ENCODE peak calls at places on chromosomes 12 and 14, in five cellular contexts. A is AG04450, J is Calu3, C is activated B cell treated with CpG ODN at 0.5 μM for 24 hours, X is cardiac fibroblast. S is an unnamed sample.

GRCh38 chr14:67137744-67138371 is 51.4 kb upstream of the GARIN2 start:
- DNase-seq in A (no peak), J (no peak), C (no peak), X (peak), S (no peak)

GRCh38 chr14:92513966-92514843 is 624 bp downstream of the RIN3 start:
- DNase-seq in A (no peak), J (peak), C (no peak), X (peak), S (peak)

GRCh38 chr14:67851785-67852410 is 32.3 kb downstream of the RAD51B start:
- DNase-seq in A (no peak), J (no peak), C (no peak), X (no peak), S (no peak)

GRCh38 chr14:29262979-29263378 is 496.4 kb downstream of the FOXG1 start:
- DNase-seq in A (no peak), J (no peak), C (no peak), X (peak), S (no peak)

GRCh38 chr14:98977451-98977850 is 294.5 kb downstream of the BCL11B start:
- DNase-seq in A (no peak), J (no peak), C (no peak), X (no peak), S (no peak)

GRCh38 chr12:57983150-57983857 is 41.9 kb downstream of the ATP23 start:
- DNase-seq in A (peak), J (peak), C (no peak), X (peak), S (no peak)

GRCh38 chr12:60209933-60210332 is 614.1 kb downstream of the SLC16A7 start:
- DNase-seq in A (no peak), J (no peak), C (no peak), X (no peak), S (no peak)

GRCh38 chr14:61703342-61704129 is 8.2 kb downstream of the HIF1A start:
- DNase-seq in A (no peak), J (no peak), C (no peak), X (peak), S (no peak)

GRCh38 chr14:104974665-104975390 is 3.3 kb downstream of the AHNAK2 start:
- DNase-seq in A (no peak), J (no peak), C (no peak), X (no peak), S (no peak)

GRCh38 chr12:6383572-6384498 is at the start of gene LTBR:
- DNase-seq in A (peak), J (peak), C (no peak), X (peak), S (no peak)

GRCh38 chr12:12070674-12071661 is at the start of gene BCL2L14:
- DNase-seq in A (no peak), J (peak), C (no peak), X (no peak), S (no peak)

GRCh38 chr14:97155320-97155719 is 358.1 kb downstream of the VRK1 start:
- DNase-seq in A (no peak), J (no peak), C (no peak), X (no peak), S (no peak)

GRCh38 chr12:70576341-70577282 is 60.6 kb downstream of the PTPRB start:
- DNase-seq in A (peak), J (peak), C (no peak), X (peak), S (no peak)

GRCh38 chr14:104683653-104684448 is 5.6 kb upstream of the INF2 start:
- DNase-seq in A (no peak), J (no peak), C (no peak), X (no peak), S (no peak)

GRCh38 chr14:63616015-63616414 is 25.7 kb downstream of the WDR89 start:
- DNase-seq in A (no peak), J (no peak), C (no peak), X (peak), S (no peak)

GRCh38 chr12:75526655-75527511 is 15.5 kb upstream of the KRR1 start:
- DNase-seq in A (peak), J (peak), C (no peak), X (peak), S (no peak)

GRCh38 chr14:78985668-78986073 is 815.5 kb downstream of the NRXN3 start:
- DNase-seq in A (no peak), J (no peak), C (no peak), X (peak), S (no peak)

GRCh38 chr14:82854131-82854530 is 1320.5 kb upstream of the SEL1L start:
- DNase-seq in A (no peak), J (no peak), C (no peak), X (no peak), S (no peak)

GRCh38 chr14:74875941-74876913 is at the start of gene PROX2:
- DNase-seq in A (no peak), J (no peak), C (no peak), X (peak), S (peak)

GRCh38 chr14:95352481-95352880 is 32.8 kb upstream of the CLMN start:
- DNase-seq in A (no peak), J (no peak), C (no peak), X (no peak), S (no peak)

GRCh38 chr12:64669270-64669842 is 59.1 kb downstream of the RASSF3 start:
- DNase-seq in A (no peak), J (peak), C (no peak), X (no peak), S (peak)

GRCh38 chr12:83183132-83183531 is 496.4 kb downstream of the TMTC2 start:
- DNase-seq in A (no peak), J (no peak), C (no peak), X (no peak), S (no peak)

GRCh38 chr14:105168496-105168978 is at the start of gene JAG2:
- DNase-seq in A (no peak), J (peak), C (peak), X (no peak), S (peak)

GRCh38 chr12:7431993-7432685 is 11.8 kb downstream of the CD163L1 start:
- DNase-seq in A (no peak), J (no peak), C (no peak), X (peak), S (no peak)

GRCh38 chr12:109883429-109883828 is 3.1 kb upstream of the GLTP start:
- DNase-seq in A (no peak), J (no peak), C (no peak), X (no peak), S (no peak)

GRCh38 chr14:38944691-38945090 is 158.3 kb downstream of the SEC23A start:
- DNase-seq in A (no peak), J (no peak), C (no peak), X (no peak), S (no peak)

GRCh38 chr12:114913871-114914801 is 230.2 kb upstream of the TBX3 start:
- DNase-seq in A (no peak), J (no peak), C (no peak), X (peak), S (no peak)

DNA sequence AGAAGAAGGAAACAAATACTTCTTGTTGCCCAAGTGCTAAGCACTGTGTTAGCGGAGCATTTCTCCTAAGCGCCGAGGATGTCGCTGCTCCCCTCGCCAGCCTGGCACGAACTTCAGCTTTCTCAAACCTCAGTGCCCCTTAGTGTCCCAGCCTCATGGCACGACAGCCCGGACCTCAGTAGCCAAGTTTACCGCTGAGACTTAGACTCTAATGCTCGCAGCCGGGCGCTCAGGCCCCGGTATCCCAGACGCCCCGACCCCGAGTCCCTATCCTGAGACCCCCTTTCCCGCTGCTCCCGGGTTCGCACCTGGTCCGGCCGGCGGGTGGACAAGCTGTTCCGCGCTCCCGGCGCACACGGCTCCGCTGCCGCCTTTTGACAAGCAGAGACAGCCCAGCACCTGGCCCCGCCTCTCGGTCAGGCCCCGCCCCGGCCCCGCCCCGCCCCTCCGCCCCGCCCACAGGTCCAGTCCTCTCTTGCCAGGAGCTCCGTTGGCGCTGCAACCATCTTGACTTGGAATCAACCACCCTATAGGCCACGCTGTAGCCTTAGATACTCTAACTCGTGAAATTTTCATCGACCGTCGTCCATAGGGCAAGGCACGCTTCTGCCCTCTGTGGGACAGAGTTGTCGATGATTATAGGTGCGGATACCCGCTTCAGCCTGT is at the start of gene VDR:
- DNase-seq in A (peak), J (peak), C (peak), X (peak), S (peak)
- TF ChIP-seq CTCF in A (peak), J (no peak), C (no peak), X (peak), S (peak)

GRCh38 chr12:53698948-53699672 is 23.2 kb upstream of the ATP5MC2 start:
- DNase-seq in A (no peak), J (no peak), C (no peak), X (no peak), S (no peak)

GRCh38 chr12:53694746-53695145 is 18.9 kb upstream of the ATP5MC2 start:
- DNase-seq in A (no peak), J (no peak), C (no peak), X (no peak), S (no peak)

GRCh38 chr12:53696285-53696654 is 20.4 kb upstream of the ATP5MC2 start:
- DNase-seq in A (peak), J (peak), C (no peak), X (peak), S (no peak)

GRCh38 chr12:53696655-53697321 is 20.9 kb upstream of the ATP5MC2 start:
- DNase-seq in A (no peak), J (no peak), C (no peak), X (no peak), S (no peak)

DNA sequence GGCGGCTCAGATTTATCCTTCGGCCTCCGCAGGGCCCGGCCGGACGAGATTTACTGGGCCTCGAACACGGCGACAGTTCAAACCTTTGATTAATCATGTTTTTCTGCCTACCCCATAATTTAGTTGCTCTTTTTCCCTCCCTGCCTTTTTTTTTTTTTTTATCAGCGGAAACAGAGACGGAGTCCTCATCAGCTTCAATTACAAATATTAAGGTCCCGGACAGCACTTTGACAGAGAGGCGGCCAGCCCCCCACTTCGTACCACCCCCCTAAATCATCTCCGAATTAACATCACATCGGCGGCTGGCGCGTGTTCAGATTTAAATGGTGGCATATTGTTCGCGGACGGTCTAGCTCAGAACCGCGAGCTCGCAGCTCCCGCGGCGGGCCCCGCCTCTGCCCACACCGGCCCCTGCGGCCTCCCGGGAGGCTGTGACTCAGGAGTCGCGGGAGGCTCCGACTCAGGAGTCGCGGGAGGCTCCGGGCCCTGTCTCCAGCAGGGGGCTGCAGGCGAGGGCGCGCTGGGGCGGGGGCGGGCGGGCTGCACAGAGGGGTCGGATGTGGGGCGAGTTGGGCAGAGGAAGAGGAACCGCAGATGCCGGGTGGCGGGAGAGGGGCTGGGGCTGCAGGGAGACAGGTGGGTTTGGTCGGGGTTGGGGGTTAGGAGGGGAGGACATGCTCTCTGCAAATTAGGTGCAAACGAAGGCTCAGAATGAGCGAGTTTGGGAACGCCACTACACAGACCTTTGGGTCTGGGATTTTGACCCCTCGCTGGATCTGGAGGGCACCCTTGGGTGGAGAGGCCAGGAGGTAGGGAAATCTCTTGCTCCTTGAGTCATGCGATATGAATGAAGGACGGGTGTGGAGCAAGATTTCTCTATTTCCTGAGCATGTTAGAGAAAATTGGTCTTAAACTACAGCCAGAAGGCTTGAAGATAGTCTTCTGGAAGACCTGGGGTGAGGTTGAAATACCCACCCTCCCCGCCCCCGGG is 19.6 kb upstream of the ATP5MC2 start:
- DNase-seq in A (no peak), J (peak), C (peak), X (peak), S (no peak)
- TF ChIP-seq CTCF in A (peak), J (peak), C (no peak), X (peak), S (no peak)

GRCh38 chr12:131004166-131004565 is 50.5 kb downstream of the ADGRD1 start:
- DNase-seq in A (no peak), J (no peak), C (no peak), X (no peak), S (no peak)
- TF ChIP-seq CTCF in A (no peak), J (no peak), C (no peak), X (no peak), S (no peak)

GRCh38 chr12:69196302-69197288 is 42.8 kb upstream of the CPSF6 start:
- DNase-seq in A (no peak), J (peak), C (no peak), X (peak), S (no peak)
- TF ChIP-seq CTCF in A (peak), J (peak), C (no peak), X (peak), S (no peak)

GRCh38 chr12:39692258-39692853 is 72.8 kb upstream of the ABCD2 start:
- DNase-seq in A (no peak), J (no peak), C (no peak), X (peak), S (no peak)
- TF ChIP-seq CTCF in A (no peak), J (no peak), C (no peak), X (peak), S (peak)

DNA sequence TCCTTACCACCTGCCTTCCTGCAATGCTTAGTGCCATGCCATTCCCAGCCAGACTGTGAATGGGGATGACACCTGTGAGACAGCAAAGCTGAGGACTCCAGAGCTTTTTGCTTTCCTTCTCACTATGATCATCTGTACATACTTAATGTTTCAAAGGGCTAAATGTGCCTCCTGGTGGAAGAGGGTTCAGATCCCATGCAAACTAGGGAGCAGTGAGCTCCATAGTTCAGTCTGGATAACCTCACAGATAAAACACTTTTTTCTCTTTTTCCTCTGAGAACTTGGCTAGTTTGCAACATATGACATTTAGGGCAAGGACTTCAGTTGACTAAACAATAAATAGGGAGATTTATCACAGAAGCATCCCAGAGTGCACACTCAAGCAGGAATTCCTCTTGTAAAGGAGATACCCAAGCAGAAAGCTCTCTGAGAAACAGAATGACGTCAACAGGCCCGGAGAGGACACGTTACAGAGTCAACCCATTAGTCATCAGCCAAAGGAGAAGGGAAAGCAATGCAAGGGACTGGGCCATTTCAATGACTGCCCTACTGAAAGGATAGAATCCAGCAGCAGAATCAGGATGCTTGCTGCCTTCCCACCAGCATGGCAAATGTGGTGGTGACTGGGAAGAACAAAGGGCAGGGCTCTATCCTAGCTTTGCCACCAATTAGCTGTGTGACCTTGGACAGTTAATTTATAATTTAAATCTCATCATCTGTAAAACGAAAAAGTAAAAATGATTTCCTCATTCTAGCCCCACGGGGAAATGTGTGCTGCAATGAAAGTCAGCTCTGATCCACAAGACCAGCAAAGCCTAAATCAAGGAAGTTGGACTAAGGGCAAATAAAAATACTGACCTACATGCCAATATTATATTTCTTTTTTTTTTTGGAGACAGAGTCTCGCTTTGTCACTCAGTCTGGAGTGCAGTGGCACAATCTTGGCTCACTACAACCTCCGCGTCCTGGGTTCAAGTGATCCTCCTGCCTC is 80.9 kb upstream of the ACTN1 start:
- DNase-seq in A (peak), J (no peak), C (no peak), X (peak), S (no peak)
- TF ChIP-seq CTCF in A (peak), J (no peak), C (no peak), X (no peak), S (no peak)

DNA sequence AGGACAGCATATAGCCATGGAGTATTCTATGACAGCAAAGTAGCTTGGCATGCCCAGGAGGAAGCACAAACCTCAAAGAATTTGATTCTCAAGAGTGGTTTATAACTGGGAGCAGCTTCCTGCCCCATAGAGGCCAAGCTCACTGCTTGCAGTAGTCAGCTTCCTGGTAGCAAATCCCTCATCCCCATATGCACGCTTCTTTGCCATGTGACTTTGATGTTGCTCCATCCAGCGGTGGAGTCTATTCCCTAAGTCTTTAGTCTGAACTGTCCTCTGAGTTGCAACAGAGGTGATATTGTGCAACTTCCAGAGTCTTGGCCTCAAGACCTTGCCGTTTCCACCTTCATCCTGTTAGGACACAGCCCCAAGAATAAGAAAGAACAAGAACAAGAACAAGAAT is 996.8 kb upstream of the TMEM132C start:
- DNase-seq in A (no peak), J (no peak), C (no peak), X (peak), S (no peak)
- TF ChIP-seq CTCF in A (no peak), J (no peak), C (no peak), X (peak), S (no peak)

DNA sequence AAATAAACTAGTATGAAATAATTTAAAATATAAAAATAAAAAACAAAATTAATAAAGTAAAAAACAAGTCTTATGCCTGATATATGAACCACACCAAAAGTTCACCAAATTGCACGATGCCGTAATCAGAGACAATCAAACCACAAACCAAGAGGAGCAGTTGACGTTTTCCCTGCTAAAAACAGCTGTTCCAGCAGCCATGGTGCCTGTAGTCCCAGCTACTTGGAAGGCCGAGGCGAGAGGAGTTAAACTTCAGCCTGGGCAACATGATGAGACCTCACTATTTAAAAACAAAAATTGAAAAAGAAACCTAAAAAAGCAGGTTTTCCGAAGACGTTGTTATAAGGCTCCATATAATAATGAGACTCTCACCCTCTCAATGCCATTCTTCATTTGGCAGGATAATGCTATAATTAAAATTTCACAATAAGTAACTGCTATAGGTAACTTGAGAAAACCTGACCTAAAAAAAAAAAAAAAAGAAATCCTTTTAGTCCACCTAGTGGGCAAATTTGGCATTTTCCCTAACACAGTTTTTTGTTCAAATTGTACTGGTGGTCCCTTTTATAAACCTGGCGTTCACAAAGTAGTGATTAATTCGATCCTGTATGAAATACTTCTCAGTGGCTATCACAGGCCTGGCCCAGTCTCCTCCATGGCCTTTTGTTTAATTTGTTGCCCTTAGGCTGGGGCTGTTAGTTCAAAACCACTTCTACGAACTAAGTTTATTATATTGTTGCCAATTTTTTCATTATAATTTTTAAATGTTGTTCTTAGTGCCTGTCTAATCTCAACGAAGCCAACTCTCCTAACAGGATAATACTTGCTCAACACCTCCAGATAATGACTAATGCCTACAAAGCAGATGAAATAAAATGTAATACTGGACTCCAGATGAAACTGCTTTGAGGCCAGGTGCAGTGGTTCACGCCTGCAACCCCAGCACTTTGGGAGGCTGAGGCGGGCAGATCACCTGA is 62.1 kb downstream of the TNFAIP2 start:
- DNase-seq in A (no peak), J (peak), C (no peak), X (peak), S (no peak)
- TF ChIP-seq CTCF in A (peak), J (peak), C (peak), X (peak), S (peak)

S was measured in natural killer cell.